ENCODE peak calls at places on chromosomes 1 and 21, in nine cellular contexts. H, K, X, R, F, L, E, Y and P are unnamed samples.
A peak's percentile ranks its signal among the peaks of the same experiment; 100 is the strongest.

GRCh38 chr1:20465187-20465586 is 20.8 kb downstream of the CAMK2N1 start:
- DNase-seq in L (no peak), R (no peak), E (no peak), F (no peak), K (no peak), X (no peak), H (no peak), Y (no peak), P (no peak)

GRCh38 chr1:156488566-156489165 is 11.9 kb downstream of the MEF2D start:
- DNase-seq in K (no peak), Y (no peak), L (no peak), E (no peak), X (no peak), R (no peak), H (no peak), F (no peak), P (no peak)

GRCh38 chr1:32817815-32818786 is 648 bp downstream of the S100PBP start:
- DNase-seq in L (peak; percentile 34), H (peak; percentile 83), F (peak; percentile 72), X (no peak), Y (peak; percentile 42), E (peak; percentile 76), R (peak; percentile 39), K (no peak), P (no peak)

GRCh38 chr21:14480601-14481000 is 65.5 kb downstream of the SAMSN1 start:
- DNase-seq in K (no peak), Y (peak; percentile 1), L (no peak), X (no peak), E (no peak), F (no peak), H (no peak), R (no peak), P (no peak)

GRCh38 chr1:15509586-15509985 is 14.4 kb downstream of the CASP9 start:
- DNase-seq in K (no peak), L (no peak), E (no peak), R (no peak), H (no peak), X (no peak), Y (no peak), F (no peak), P (no peak)

GRCh38 chr1:160204526-160205241 is 500 bp upstream of the PEA15 start:
- DNase-seq in Y (no peak), F (no peak), R (no peak), H (no peak), E (no peak), X (peak; percentile 80), L (no peak), K (no peak), P (peak; percentile 48)

GRCh38 chr1:29245876-29246275 is 9.6 kb downstream of the PTPRU start:
- DNase-seq in H (no peak), E (no peak), L (no peak), X (no peak), F (no peak), Y (peak; percentile 52), K (no peak), R (peak; percentile 53), P (no peak)

GRCh38 chr1:10516925-10517676 is 42.4 kb downstream of the PEX14 start:
- DNase-seq in Y (peak; percentile 16), X (no peak), R (no peak), H (no peak), L (no peak), K (no peak), E (no peak), F (no peak), P (no peak)

GRCh38 chr21:25500598-25500997 is 106.7 kb downstream of the MRPL39 start:
- DNase-seq in K (no peak), X (no peak), R (no peak), Y (no peak), H (no peak), F (no peak), L (no peak), E (no peak), P (no peak)

GRCh38 chr21:43884012-43884860 is 19.2 kb downstream of the AGPAT3 start:
- DNase-seq in F (peak; percentile 61), H (no peak), X (peak; percentile 57), K (no peak), R (no peak), Y (peak; percentile 22), E (no peak), L (peak; percentile 33), P (no peak)

GRCh38 chr1:65949933-65950332 is 157.2 kb downstream of the PDE4B start:
- DNase-seq in Y (no peak), K (no peak), X (no peak), R (no peak), F (no peak), E (no peak), L (no peak), H (no peak), P (no peak)

GRCh38 chr1:65949230-65949626 is 156.5 kb downstream of the PDE4B start:
- DNase-seq in R (no peak), K (no peak), E (peak; percentile 24), X (no peak), L (no peak), Y (peak; percentile 8), F (peak; percentile 31), H (no peak), P (no peak)

GRCh38 chr1:65946376-65946775 is 153.7 kb downstream of the PDE4B start:
- DNase-seq in X (no peak), R (no peak), K (no peak), L (no peak), F (no peak), Y (no peak), E (no peak), H (no peak), P (no peak)

GRCh38 chr1:65946960-65947359 is 154.3 kb downstream of the PDE4B start:
- DNase-seq in K (no peak), R (peak; percentile 22), E (no peak), L (no peak), Y (no peak), F (no peak), H (no peak), X (no peak), P (no peak)

DNA sequence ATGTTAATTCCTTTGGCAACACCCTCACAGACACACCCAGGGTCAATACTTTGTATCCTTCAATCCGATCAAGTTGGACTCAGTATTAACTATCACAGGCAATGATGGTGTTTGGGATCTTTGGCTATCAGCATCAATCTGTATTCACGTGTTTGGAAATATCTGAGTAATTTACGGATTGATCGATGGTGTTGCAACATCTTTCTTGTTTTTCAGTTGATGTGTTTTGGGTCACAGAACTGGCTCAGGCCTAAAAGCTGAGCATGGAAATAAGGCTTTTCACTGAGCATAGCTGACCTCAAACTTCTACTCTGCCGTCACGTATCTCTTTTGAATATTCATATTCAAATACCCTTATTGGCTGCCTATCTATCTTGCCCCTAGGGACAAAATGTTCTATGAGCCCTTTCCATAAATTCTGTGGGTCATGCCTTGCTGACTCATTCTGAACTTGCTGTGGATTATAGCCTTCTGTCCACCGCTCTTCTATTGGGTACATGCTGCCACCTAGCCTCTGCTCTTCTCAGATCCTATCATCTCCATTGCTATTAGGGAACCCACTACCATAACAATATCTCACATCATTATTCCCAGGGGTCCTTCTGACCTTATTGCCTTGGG is 156.0 kb downstream of the PDE4B start:
- DNase-seq in F (no peak), L (peak; percentile 21), R (peak; percentile 79), K (no peak), X (no peak), E (no peak), Y (peak; percentile 36), H (no peak), P (no peak)
- TF ChIP-seq CTCF in F (no peak), L (no peak), R (peak; percentile 66), K (no peak), X (no peak), E (no peak), Y (no peak), H (no peak), P (no peak)

GRCh38 chr1:88683848-88684481 is at the start of gene PKN2:
- DNase-seq in L (peak; percentile 97), F (peak; percentile 97), X (peak; percentile 100), K (peak; percentile 92), Y (peak; percentile 97), E (peak; percentile 98), H (peak; percentile 97), R (peak; percentile 98), P (peak; percentile 94)
- TF ChIP-seq CTCF in L (no peak), F (no peak), X (no peak), K (no peak), Y (peak; percentile 11), E (peak; percentile 51), H (peak; percentile 44), R (peak; percentile 31), P (no peak)

DNA sequence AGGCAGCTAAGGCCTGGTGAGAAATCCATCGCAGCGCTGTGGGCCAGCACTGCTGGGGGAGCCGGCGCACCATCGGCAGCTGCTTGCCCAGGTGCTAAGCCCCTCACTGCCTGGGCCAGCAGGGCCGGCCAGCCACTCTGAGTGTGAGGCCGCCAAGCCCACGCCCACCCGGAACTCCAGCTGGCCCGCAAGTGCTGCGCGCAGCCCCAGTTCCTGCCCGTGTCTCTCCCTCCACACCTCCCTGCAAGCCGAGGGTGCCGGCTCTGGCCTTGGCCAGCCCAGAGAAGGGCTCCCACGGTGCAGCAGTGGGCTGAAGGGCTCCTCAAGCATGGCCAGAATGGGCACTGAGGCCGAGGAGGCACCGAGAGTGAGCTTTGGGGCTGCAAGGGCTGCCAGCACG is 64.4 kb downstream of the EBNA1BP2 start:
- DNase-seq in K (no peak), X (no peak), L (no peak), E (no peak), R (no peak), F (no peak), H (no peak), Y (no peak), P (no peak)
- TF ChIP-seq CTCF in K (no peak), X (no peak), L (no peak), E (no peak), R (no peak), F (no peak), H (no peak), Y (no peak), P (no peak)

GRCh38 chr1:229895605-229896004 is 171.4 kb upstream of the GALNT2 start:
- DNase-seq in E (no peak), R (no peak), F (no peak), X (no peak), Y (no peak), K (no peak), H (no peak), L (no peak), P (no peak)

GRCh38 chr1:229905031-229905545 is 161.9 kb upstream of the GALNT2 start:
- DNase-seq in X (no peak), R (no peak), F (no peak), K (no peak), L (no peak), H (no peak), Y (no peak), E (no peak), P (no peak)

GRCh38 chr1:229896306-229896705 is 170.7 kb upstream of the GALNT2 start:
- DNase-seq in R (no peak), K (no peak), X (no peak), L (no peak), Y (no peak), E (no peak), H (no peak), F (no peak), P (no peak)

GRCh38 chr1:229897540-229897939 is 169.5 kb upstream of the GALNT2 start:
- DNase-seq in E (no peak), L (no peak), K (no peak), R (no peak), H (no peak), Y (no peak), X (no peak), F (no peak), P (no peak)

DNA sequence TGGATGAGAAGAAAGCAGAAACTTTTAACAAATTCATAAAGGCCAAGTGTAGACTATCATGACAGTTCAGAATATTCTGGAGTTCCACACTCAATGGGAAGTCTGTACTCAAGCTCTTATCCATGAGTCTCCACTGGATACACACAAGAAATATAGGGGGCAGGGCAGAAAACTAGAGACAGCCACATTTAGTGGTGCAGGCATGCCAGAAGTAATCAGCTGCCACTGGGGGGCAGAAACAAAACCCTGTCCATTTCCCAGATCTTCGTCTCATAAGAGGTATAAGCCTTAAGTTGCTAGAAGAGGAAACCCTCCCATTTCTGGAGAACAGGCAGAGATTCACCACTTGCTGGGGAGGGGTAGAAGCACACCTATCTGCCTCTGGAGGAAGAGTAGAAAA is 166.8 kb upstream of the GALNT2 start:
- DNase-seq in R (no peak), F (no peak), Y (no peak), K (no peak), L (no peak), H (no peak), E (no peak), X (no peak), P (no peak)
- TF ChIP-seq CTCF in R (no peak), F (no peak), Y (no peak), K (no peak), L (no peak), H (no peak), E (no peak), X (no peak), P (no peak)